ENCODE peak calls at places on chromosome 22, in nine cellular contexts. One of them, this sample, is unnamed.

GRCh38 chr22:21103633-21104032 is 57.9 kb downstream of the LRRC74B start:
- DNase-seq in stomach: no peak
- DNase-seq in transverse colon: no peak
- DNase-seq in K562: no peak
- DNase-seq in mucosa of descending colon: no peak
- DNase-seq in HFF-Myc: no peak
- DNase-seq in fibroblast of pulmonary artery: no peak
- DNase-seq in AG09309: no peak
- DNase-seq in fibroblast of lung: no peak
- DNase-seq in this sample: no peak

GRCh38 chr22:17647996-17648395 is 9.4 kb downstream of the BCL2L13 start:
- DNase-seq in transverse colon: no peak
- DNase-seq in AG09309: no peak
- DNase-seq in mucosa of descending colon: no peak
- DNase-seq in fibroblast of lung: no peak
- DNase-seq in fibroblast of pulmonary artery: no peak
- DNase-seq in HFF-Myc: no peak
- DNase-seq in stomach: no peak
- DNase-seq in K562: no peak
- DNase-seq in this sample: no peak

GRCh38 chr22:23762866-23763578 is at the start of gene C22orf15:
- DNase-seq in HFF-Myc: no peak
- DNase-seq in stomach: no peak
- DNase-seq in transverse colon: no peak
- DNase-seq in mucosa of descending colon: no peak
- DNase-seq in K562: peak; percentile 30
- DNase-seq in fibroblast of pulmonary artery: peak; percentile 44
- DNase-seq in fibroblast of lung: peak; percentile 47
- DNase-seq in AG09309: no peak
- DNase-seq in this sample: no peak

GRCh38 chr22:42243802-42244060 is 26.7 kb downstream of the TCF20 start:
- DNase-seq in transverse colon: no peak
- DNase-seq in AG09309: no peak
- DNase-seq in mucosa of descending colon: no peak
- DNase-seq in K562: no peak
- DNase-seq in HFF-Myc: no peak
- DNase-seq in fibroblast of lung: no peak
- DNase-seq in stomach: no peak
- DNase-seq in fibroblast of pulmonary artery: no peak
- DNase-seq in this sample: no peak

GRCh38 chr22:25364736-25365241 is 145.3 kb downstream of the CRYBB2 start:
- DNase-seq in fibroblast of lung: no peak
- DNase-seq in K562: no peak
- DNase-seq in transverse colon: peak; percentile 70
- DNase-seq in fibroblast of pulmonary artery: no peak
- DNase-seq in stomach: peak; percentile 54
- DNase-seq in mucosa of descending colon: peak; percentile 53
- DNase-seq in HFF-Myc: no peak
- DNase-seq in AG09309: no peak
- DNase-seq in this sample: no peak

GRCh38 chr22:26127126-26127525 is 42.1 kb upstream of the SEZ6L start:
- DNase-seq in stomach: no peak
- DNase-seq in AG09309: no peak
- DNase-seq in HFF-Myc: no peak
- DNase-seq in mucosa of descending colon: no peak
- DNase-seq in fibroblast of lung: no peak
- DNase-seq in fibroblast of pulmonary artery: no peak
- DNase-seq in K562: no peak
- DNase-seq in transverse colon: no peak
- DNase-seq in this sample: no peak

GRCh38 chr22:47022075-47022473 is 259.6 kb downstream of the TBC1D22A start:
- DNase-seq in stomach: peak; percentile 10
- DNase-seq in HFF-Myc: no peak
- DNase-seq in K562: no peak
- DNase-seq in fibroblast of pulmonary artery: peak; percentile 29
- DNase-seq in mucosa of descending colon: no peak
- DNase-seq in AG09309: no peak
- DNase-seq in fibroblast of lung: no peak
- DNase-seq in transverse colon: no peak
- DNase-seq in this sample: no peak

GRCh38 chr22:48753381-48753730 is 1074.3 kb downstream of the BRD1 start:
- DNase-seq in fibroblast of lung: no peak
- DNase-seq in AG09309: no peak
- DNase-seq in fibroblast of pulmonary artery: no peak
- DNase-seq in HFF-Myc: no peak
- DNase-seq in mucosa of descending colon: no peak
- DNase-seq in transverse colon: no peak
- DNase-seq in K562: no peak
- DNase-seq in stomach: peak; percentile 5
- DNase-seq in this sample: no peak

GRCh38 chr22:46748948-46749681 is 11.1 kb upstream of the CERK start:
- DNase-seq in K562: no peak
- DNase-seq in fibroblast of lung: peak; percentile 45
- DNase-seq in fibroblast of pulmonary artery: peak; percentile 41
- DNase-seq in stomach: no peak
- DNase-seq in transverse colon: no peak
- DNase-seq in HFF-Myc: no peak
- DNase-seq in AG09309: no peak
- DNase-seq in mucosa of descending colon: peak; percentile 39
- DNase-seq in this sample: no peak

GRCh38 chr22:42919199-42919598 is 62.1 kb upstream of the ARFGAP3 start:
- DNase-seq in stomach: no peak
- DNase-seq in K562: peak; percentile 20
- DNase-seq in fibroblast of lung: peak; percentile 45
- DNase-seq in transverse colon: no peak
- DNase-seq in HFF-Myc: no peak
- DNase-seq in AG09309: no peak
- DNase-seq in mucosa of descending colon: no peak
- DNase-seq in fibroblast of pulmonary artery: no peak
- DNase-seq in this sample: no peak

GRCh38 chr22:26471522-26471921 is 12.1 kb downstream of the HPS4 start:
- DNase-seq in K562: no peak
- DNase-seq in fibroblast of pulmonary artery: peak; percentile 53
- DNase-seq in transverse colon: no peak
- DNase-seq in HFF-Myc: peak; percentile 49
- DNase-seq in mucosa of descending colon: no peak
- DNase-seq in stomach: peak; percentile 44
- DNase-seq in AG09309: no peak
- DNase-seq in fibroblast of lung: peak; percentile 98
- DNase-seq in this sample: peak; percentile 94

GRCh38 chr22:23375031-23375827 is 194.9 kb downstream of the BCR start:
- DNase-seq in fibroblast of lung: no peak
- DNase-seq in K562: no peak
- DNase-seq in fibroblast of pulmonary artery: no peak
- DNase-seq in transverse colon: no peak
- DNase-seq in stomach: no peak
- DNase-seq in mucosa of descending colon: no peak
- DNase-seq in AG09309: no peak
- DNase-seq in HFF-Myc: no peak
- DNase-seq in this sample: no peak

GRCh38 chr22:38849816-38850215 is 6.0 kb upstream of the NPTXR start:
- DNase-seq in transverse colon: no peak
- DNase-seq in K562: no peak
- DNase-seq in HFF-Myc: no peak
- DNase-seq in AG09309: no peak
- DNase-seq in fibroblast of pulmonary artery: no peak
- DNase-seq in fibroblast of lung: no peak
- DNase-seq in mucosa of descending colon: no peak
- DNase-seq in stomach: no peak
- DNase-seq in this sample: no peak

GRCh38 chr22:45885171-45885840 is 91.7 kb downstream of the WNT7B start:
- DNase-seq in AG09309: no peak
- DNase-seq in stomach: no peak
- DNase-seq in K562: no peak
- DNase-seq in fibroblast of pulmonary artery: no peak
- DNase-seq in fibroblast of lung: no peak
- DNase-seq in transverse colon: no peak
- DNase-seq in mucosa of descending colon: no peak
- DNase-seq in HFF-Myc: no peak
- DNase-seq in this sample: no peak

GRCh38 chr22:42805016-42805997 is 51.8 kb downstream of the ARFGAP3 start:
- DNase-seq in AG09309: no peak
- DNase-seq in fibroblast of lung: no peak
- DNase-seq in transverse colon: no peak
- DNase-seq in mucosa of descending colon: no peak
- DNase-seq in stomach: peak; percentile 89
- DNase-seq in HFF-Myc: no peak
- DNase-seq in fibroblast of pulmonary artery: no peak
- DNase-seq in K562: no peak
- DNase-seq in this sample: no peak

GRCh38 chr22:30327864-30328345 is 1.2 kb upstream of the TBC1D10A start:
- DNase-seq in fibroblast of pulmonary artery: no peak
- DNase-seq in K562: no peak
- DNase-seq in mucosa of descending colon: no peak
- DNase-seq in fibroblast of lung: no peak
- DNase-seq in stomach: no peak
- DNase-seq in AG09309: no peak
- DNase-seq in HFF-Myc: no peak
- DNase-seq in transverse colon: no peak
- DNase-seq in this sample: no peak

GRCh38 chr22:44023404-44024287 is 456 bp upstream of the PARVB start:
- DNase-seq in stomach: peak; percentile 54
- DNase-seq in AG09309: no peak
- DNase-seq in mucosa of descending colon: peak; percentile 33
- DNase-seq in K562: peak; percentile 75
- DNase-seq in fibroblast of pulmonary artery: no peak
- DNase-seq in fibroblast of lung: peak; percentile 40
- DNase-seq in transverse colon: peak; percentile 50
- DNase-seq in HFF-Myc: no peak
- DNase-seq in this sample: no peak

GRCh38 chr22:44026630-44027511 is 2.8 kb downstream of the PARVB start:
- DNase-seq in HFF-Myc: no peak
- DNase-seq in transverse colon: peak; percentile 87
- DNase-seq in stomach: peak; percentile 70
- DNase-seq in AG09309: no peak
- DNase-seq in fibroblast of lung: peak; percentile 69
- DNase-seq in fibroblast of pulmonary artery: peak; percentile 62
- DNase-seq in mucosa of descending colon: peak; percentile 76
- DNase-seq in K562: peak; percentile 62
- DNase-seq in this sample: no peak

GRCh38 chr22:44026066-44026629 is 2.0 kb downstream of the PARVB start:
- DNase-seq in fibroblast of pulmonary artery: no peak
- DNase-seq in AG09309: no peak
- DNase-seq in HFF-Myc: no peak
- DNase-seq in transverse colon: no peak
- DNase-seq in K562: no peak
- DNase-seq in mucosa of descending colon: no peak
- DNase-seq in stomach: no peak
- DNase-seq in fibroblast of lung: no peak
- DNase-seq in this sample: no peak

GRCh38 chr22:44024288-44024908 is at the start of gene PARVB:
- DNase-seq in K562: peak; percentile 23
- DNase-seq in fibroblast of pulmonary artery: no peak
- DNase-seq in stomach: no peak
- DNase-seq in mucosa of descending colon: peak; percentile 15
- DNase-seq in HFF-Myc: no peak
- DNase-seq in transverse colon: peak; percentile 17
- DNase-seq in AG09309: no peak
- DNase-seq in fibroblast of lung: no peak
- DNase-seq in this sample: no peak

DNA sequence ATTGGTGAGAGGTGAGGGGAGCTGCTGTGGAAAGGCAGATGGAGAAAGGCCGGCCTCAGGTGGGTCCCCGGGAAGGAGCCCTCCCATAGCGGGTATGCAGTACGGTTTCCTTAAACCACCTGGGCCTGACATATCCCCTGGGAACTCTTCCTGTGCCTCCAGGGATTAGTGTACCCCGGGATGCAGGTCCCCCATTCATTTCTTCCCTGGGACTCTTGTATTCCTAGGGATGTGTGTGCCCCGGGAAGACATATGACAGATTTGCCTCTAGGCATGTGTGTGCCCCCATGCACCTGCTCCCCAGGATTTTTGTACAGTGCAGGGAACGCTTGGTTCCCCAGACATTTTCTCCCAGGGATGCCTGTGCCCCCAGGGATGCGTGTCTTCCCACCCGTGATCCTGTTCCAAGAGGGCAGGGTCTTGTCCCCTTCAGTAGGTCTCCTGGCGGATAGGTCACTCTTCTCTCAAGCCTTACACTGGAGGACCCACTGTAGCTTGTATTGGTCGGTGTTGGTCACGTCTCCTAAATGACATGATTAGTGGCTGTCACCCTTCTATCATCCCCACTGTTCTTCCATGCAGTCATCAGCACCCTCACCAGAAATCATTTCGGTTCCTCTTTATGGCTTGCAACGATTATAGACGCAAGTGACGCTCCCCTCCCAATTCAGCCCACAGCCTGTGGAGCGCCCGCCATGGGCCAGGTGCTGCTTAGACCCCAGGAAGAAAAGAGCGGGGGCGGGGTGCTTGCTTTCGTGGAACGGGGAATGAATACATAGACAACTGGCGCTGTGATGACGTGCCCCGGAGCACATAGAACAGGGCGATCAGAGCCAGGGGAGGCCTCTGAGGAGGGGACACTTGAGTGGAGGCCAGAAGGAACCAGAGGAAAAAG is 1.3 kb downstream of the PARVB start:
- DNase-seq in stomach: peak; percentile 45
- DNase-seq in fibroblast of lung: no peak
- DNase-seq in HFF-Myc: no peak
- DNase-seq in fibroblast of pulmonary artery: no peak
- DNase-seq in transverse colon: peak; percentile 83
- DNase-seq in K562: peak; percentile 50
- DNase-seq in AG09309: no peak
- DNase-seq in mucosa of descending colon: peak; percentile 47
- DNase-seq in this sample: no peak
- H3K4me3 ChIP-seq in stomach: peak overlapping the region; percentile 68
- H3K4me3 ChIP-seq in fibroblast of lung: peak overlapping the region; percentile 53
- H3K4me3 ChIP-seq in HFF-Myc: peak overlapping the region; percentile 77
- H3K4me3 ChIP-seq in fibroblast of pulmonary artery: peak overlapping the region; percentile 54
- H3K4me3 ChIP-seq in transverse colon: peak overlapping the region; percentile 67
- H3K4me3 ChIP-seq in K562: peak overlapping the region; percentile 69
- H3K4me3 ChIP-seq in AG09309: peak overlapping the region; percentile 55
- H3K4me3 ChIP-seq in mucosa of descending colon: no peak overlapping the region
- H3K4me3 ChIP-seq in this sample: peak overlapping the region; percentile 42

GRCh38 chr22:36982136-36982535 is 37.1 kb downstream of the TST start:
- DNase-seq in mucosa of descending colon: no peak
- DNase-seq in fibroblast of lung: no peak
- DNase-seq in HFF-Myc: no peak
- DNase-seq in transverse colon: no peak
- DNase-seq in stomach: no peak
- DNase-seq in AG09309: no peak
- DNase-seq in fibroblast of pulmonary artery: no peak
- DNase-seq in K562: peak; percentile 87
- DNase-seq in this sample: no peak
- TF ChIP-seq CTCF in mucosa of descending colon: no peak
- TF ChIP-seq CTCF in fibroblast of lung: no peak
- TF ChIP-seq CTCF in HFF-Myc: peak; percentile 15
- TF ChIP-seq CTCF in transverse colon: no peak
- TF ChIP-seq CTCF in stomach: no peak
- TF ChIP-seq CTCF in AG09309: peak; percentile 5
- TF ChIP-seq CTCF in fibroblast of pulmonary artery: peak; percentile 7
- TF ChIP-seq CTCF in K562: peak; percentile 38
- TF ChIP-seq CTCF in this sample: peak; percentile 28

GRCh38 chr22:19962246-19962908 is 20.8 kb upstream of the TXNRD2 start:
- DNase-seq in fibroblast of pulmonary artery: peak; percentile 77
- DNase-seq in K562: peak; percentile 97
- DNase-seq in stomach: peak; percentile 90
- DNase-seq in mucosa of descending colon: peak; percentile 91
- DNase-seq in HFF-Myc: no peak
- DNase-seq in transverse colon: peak; percentile 88
- DNase-seq in AG09309: no peak
- DNase-seq in fibroblast of lung: peak; percentile 71
- DNase-seq in this sample: no peak
- H3K4me3 ChIP-seq in fibroblast of pulmonary artery: no peak overlapping the region
- H3K4me3 ChIP-seq in K562: no peak overlapping the region
- H3K4me3 ChIP-seq in stomach: peak overlapping the region; percentile 14
- H3K4me3 ChIP-seq in mucosa of descending colon: no peak overlapping the region
- H3K4me3 ChIP-seq in HFF-Myc: no peak overlapping the region
- H3K4me3 ChIP-seq in transverse colon: peak overlapping the region; percentile 9
- H3K4me3 ChIP-seq in AG09309: no peak overlapping the region
- H3K4me3 ChIP-seq in fibroblast of lung: no peak overlapping the region
- H3K4me3 ChIP-seq in this sample: no peak overlapping the region

GRCh38 chr22:32926600-32926999 is 125.1 kb downstream of the TIMP3 start:
- DNase-seq in stomach: no peak
- DNase-seq in AG09309: no peak
- DNase-seq in HFF-Myc: peak; percentile 33
- DNase-seq in K562: peak; percentile 26
- DNase-seq in transverse colon: no peak
- DNase-seq in mucosa of descending colon: peak; percentile 12
- DNase-seq in fibroblast of lung: peak; percentile 25
- DNase-seq in fibroblast of pulmonary artery: peak; percentile 63
- DNase-seq in this sample: no peak
- TF ChIP-seq CTCF in stomach: peak; percentile 35
- TF ChIP-seq CTCF in AG09309: peak; percentile 67
- TF ChIP-seq CTCF in HFF-Myc: peak; percentile 69
- TF ChIP-seq CTCF in K562: peak; percentile 57
- TF ChIP-seq CTCF in transverse colon: peak; percentile 31
- TF ChIP-seq CTCF in mucosa of descending colon: peak; percentile 31
- TF ChIP-seq CTCF in fibroblast of lung: peak; percentile 64
- TF ChIP-seq CTCF in fibroblast of pulmonary artery: peak; percentile 81
- TF ChIP-seq CTCF in this sample: peak; percentile 74